ENCODE peak calls at places on chromosomes 12 and 14, in six cellular contexts. C, L, Y, G, F and N are unnamed samples.

GRCh38 chr12:53325539-53326061 is 4.2 kb upstream of the AAAS start:
- DNase-seq in F (no peak), Y (peak), C (no peak), L (no peak), G (peak), N (no peak)

GRCh38 chr12:54750-55535 is 11.6 kb upstream of the IQSEC3 start:
- DNase-seq in Y (no peak), G (no peak), L (no peak), F (no peak), C (no peak), N (no peak)

GRCh38 chr14:106691601-106692291 is 1165.4 kb downstream of the TMEM121 start:
- DNase-seq in C (no peak), L (no peak), F (no peak), Y (peak), G (peak), N (peak)

GRCh38 chr14:74905595-74906142 is 17.4 kb downstream of the RPS6KL1 start:
- DNase-seq in L (no peak), Y (peak), F (no peak), G (peak), C (peak), N (peak)

GRCh38 chr14:23605931-23606585 is 27.5 kb upstream of the JPH4 start:
- DNase-seq in C (no peak), Y (no peak), L (no peak), G (peak), F (no peak), N (peak)

GRCh38 chr12:123942277-123942653 is 30.4 kb downstream of the CCDC92 start:
- DNase-seq in Y (no peak), C (peak), L (peak), G (no peak), F (no peak), N (no peak)

GRCh38 chr12:54299515-54300266 is 1.1 kb downstream of the NFE2 start:
- DNase-seq in F (no peak), G (no peak), C (no peak), L (no peak), Y (no peak), N (no peak)

GRCh38 chr12:106736051-106736957 is 38.2 kb upstream of the RIC8B start:
- DNase-seq in F (no peak), G (peak), L (no peak), C (no peak), Y (no peak), N (no peak)

DNA sequence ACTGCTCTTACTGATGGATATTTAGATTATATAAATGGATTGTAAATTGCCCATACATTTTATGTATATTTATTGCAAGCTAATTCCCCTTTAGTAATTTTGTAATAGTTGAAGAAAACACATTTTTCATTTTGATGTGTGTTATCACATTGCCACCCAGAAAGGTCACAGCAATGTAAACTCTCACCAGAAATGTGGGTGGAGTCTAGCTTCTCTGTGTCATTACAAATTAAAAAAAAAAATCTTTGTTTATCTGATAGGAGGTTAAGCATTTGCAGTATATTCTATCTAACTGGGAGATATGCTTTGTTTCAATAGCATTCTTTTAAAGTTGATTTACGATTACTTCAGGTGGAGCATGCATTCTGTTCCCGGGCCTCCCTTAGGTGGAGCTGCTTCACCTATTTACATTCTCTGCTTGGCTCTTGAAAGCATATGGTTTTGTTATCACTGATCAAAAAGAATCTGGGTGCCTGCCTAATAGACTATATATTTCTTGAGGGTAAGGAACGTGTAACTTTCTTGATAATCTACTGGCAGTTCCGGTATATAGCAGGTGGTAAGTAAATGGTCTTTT is 7.9 kb downstream of the ADIPOR2 start:
- DNase-seq in Y (no peak), L (no peak), F (no peak), G (no peak), C (no peak), N (no peak)
- TF ChIP-seq CTCF in Y (no peak), L (no peak), F (no peak), G (no peak), C (no peak), N (no peak)

GRCh38 chr14:36243183-36243582 is 66.7 kb upstream of the PTCSC3 start:
- DNase-seq in L (no peak), C (no peak), F (no peak), G (no peak), Y (no peak), N (no peak)

GRCh38 chr14:36238666-36239363 is 62.3 kb upstream of the PTCSC3 start:
- DNase-seq in G (peak), C (peak), L (no peak), Y (no peak), F (no peak), N (no peak)

GRCh38 chr14:36245223-36245622 is 68.7 kb upstream of the PTCSC3 start:
- DNase-seq in Y (no peak), F (no peak), G (no peak), C (no peak), L (no peak), N (no peak)

GRCh38 chr14:36241183-36241582 is 64.7 kb upstream of the PTCSC3 start:
- DNase-seq in Y (no peak), F (no peak), L (no peak), C (no peak), G (no peak), N (no peak)
- TF ChIP-seq CTCF in Y (no peak), F (no peak), L (no peak), C (no peak), G (no peak), N (no peak)

GRCh38 chr12:112947314-112947713 is 9.0 kb downstream of the OAS3 start:
- DNase-seq in C (no peak), G (no peak), Y (no peak), F (no peak), L (no peak), N (no peak)

GRCh38 chr12:112946236-112947000 is 8.1 kb downstream of the OAS3 start:
- DNase-seq in Y (no peak), F (no peak), L (no peak), C (no peak), G (no peak), N (no peak)

GRCh38 chr12:112947761-112948160 is 9.5 kb downstream of the OAS3 start:
- DNase-seq in Y (no peak), F (no peak), L (no peak), C (no peak), G (no peak), N (no peak)

GRCh38 chr12:112948806-112949205 is 10.5 kb downstream of the OAS3 start:
- DNase-seq in L (no peak), F (no peak), G (no peak), Y (no peak), C (no peak), N (no peak)

GRCh38 chr12:112950701-112951100 is 12.4 kb downstream of the OAS3 start:
- DNase-seq in L (no peak), C (no peak), Y (no peak), G (no peak), F (no peak), N (no peak)
- TF ChIP-seq CTCF in L (no peak), C (no peak), Y (no peak), G (no peak), F (no peak), N (no peak)

GRCh38 chr12:28817524-28817923 is 331.6 kb upstream of the FAR2 start:
- DNase-seq in F (no peak), Y (no peak), L (no peak), G (no peak), C (no peak), N (no peak)
- TF ChIP-seq CTCF in F (no peak), Y (no peak), L (no peak), G (no peak), C (no peak), N (no peak)

GRCh38 chr14:85279407-85279806 is 250.5 kb upstream of the FLRT2 start:
- DNase-seq in C (no peak), G (no peak), F (no peak), Y (no peak), L (no peak), N (no peak)

GRCh38 chr14:85273099-85273677 is 256.8 kb upstream of the FLRT2 start:
- DNase-seq in L (no peak), C (peak), Y (no peak), F (no peak), G (no peak), N (no peak)

GRCh38 chr14:85276829-85277228 is 253.1 kb upstream of the FLRT2 start:
- DNase-seq in G (no peak), F (no peak), L (no peak), C (peak), Y (no peak), N (no peak)

GRCh38 chr14:85273952-85274351 is 256.0 kb upstream of the FLRT2 start:
- DNase-seq in G (no peak), F (no peak), C (no peak), Y (no peak), L (no peak), N (no peak)
- TF ChIP-seq CTCF in G (no peak), F (no peak), C (no peak), Y (no peak), L (no peak), N (no peak)

DNA sequence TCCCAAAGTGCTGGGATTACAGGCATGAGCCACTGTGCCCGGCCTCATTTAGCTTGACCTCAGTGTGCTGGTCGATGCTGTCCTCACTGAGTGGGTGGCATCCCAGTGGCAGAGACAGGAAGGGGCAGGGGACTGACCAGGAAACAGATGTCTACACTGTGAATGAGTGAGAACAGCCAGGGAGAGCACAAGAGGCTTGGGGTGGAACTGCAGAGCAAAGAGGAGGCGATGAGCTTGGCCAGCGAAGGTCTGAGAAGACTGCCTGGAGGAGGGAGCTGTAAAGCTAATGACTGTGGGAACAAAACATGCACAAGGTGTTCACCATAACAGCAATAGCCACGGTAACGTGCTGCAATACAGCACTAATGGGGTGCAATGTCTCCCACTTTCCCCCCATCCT is 57.2 kb upstream of the BEGAIN start:
- DNase-seq in L (no peak), F (no peak), C (no peak), G (no peak), Y (no peak), N (no peak)
- TF ChIP-seq CTCF in L (no peak), F (no peak), C (no peak), G (no peak), Y (no peak), N (no peak)

GRCh38 chr12:111353603-111354295 is 15.1 kb downstream of the PHETA1 start:
- DNase-seq in F (no peak), Y (no peak), C (no peak), L (no peak), G (no peak), N (no peak)
- TF ChIP-seq CTCF in F (no peak), Y (no peak), C (no peak), L (no peak), G (no peak), N (no peak)

GRCh38 chr14:54881235-54881760 is 21.3 kb downstream of the GCH1 start:
- DNase-seq in F (no peak), C (peak), Y (no peak), L (peak), G (peak), N (no peak)
- TF ChIP-seq CTCF in F (no peak), C (peak), Y (no peak), L (no peak), G (no peak), N (no peak)